ENCODE peak calls at places on chromosomes 1 and 21, in seven cellular contexts. Z is GM13977, C is uterus, G is nephron progenitor cell, T is fibroblast of lung, L is neural progenitor cell, J is sigmoid colon. X is an unnamed sample.

GRCh38 chr1:10146391-10146790 is 64.0 kb upstream of the KIF1B start:
- DNase-seq in Z (no peak), C (no peak), G (no peak), T (no peak), L (no peak), J (no peak), X (no peak)

GRCh38 chr1:157025321-157025720 is 20.2 kb downstream of the ARHGEF11 start:
- DNase-seq in Z (no peak), C (peak), G (no peak), T (no peak), L (no peak), J (no peak), X (no peak)

GRCh38 chr1:199273837-199274379 is 635.1 kb downstream of the PTPRC start:
- DNase-seq in Z (peak), C (no peak), G (no peak), T (peak), L (no peak), J (no peak), X (no peak)

GRCh38 chr1:103517380-103518047 is 8.0 kb upstream of the RNPC3 start:
- DNase-seq in Z (peak), C (no peak), G (no peak), T (peak), L (no peak), J (no peak), X (peak)

GRCh38 chr1:202945483-202945882 is 12.6 kb downstream of the ADIPOR1 start:
- DNase-seq in Z (no peak), C (no peak), G (no peak), T (no peak), L (no peak), J (no peak), X (no peak)

GRCh38 chr1:56374026-56374974 is 205.1 kb downstream of the PLPP3 start:
- DNase-seq in Z (no peak), C (no peak), G (no peak), T (peak), L (no peak), J (peak), X (no peak)

GRCh38 chr1:117210831-117211261 is at the start of gene VTCN1:
- DNase-seq in Z (no peak), C (no peak), G (no peak), T (no peak), L (no peak), J (no peak), X (no peak)

GRCh38 chr1:88655685-88656299 is 28.3 kb upstream of the PKN2 start:
- DNase-seq in Z (peak), C (no peak), G (no peak), T (peak), L (peak), J (no peak), X (peak)

GRCh38 chr1:33288976-33289857 is 31.7 kb downstream of the A3GALT2 start:
- DNase-seq in Z (no peak), C (peak), G (no peak), T (no peak), L (no peak), J (peak), X (no peak)

GRCh38 chr1:40929145-40929544 is 50.4 kb upstream of the CTPS1 start:
- DNase-seq in Z (no peak), C (no peak), G (no peak), T (peak), L (no peak), J (peak), X (no peak)

GRCh38 chr21:41631564-41632461 is 123.9 kb upstream of the TMPRSS2 start:
- DNase-seq in Z (no peak), C (no peak), G (no peak), T (peak), L (no peak), J (no peak), X (no peak)

GRCh38 chr1:59514061-59514909 is 217.4 kb downstream of the FGGY start:
- DNase-seq in Z (no peak), C (no peak), G (no peak), T (no peak), L (no peak), J (no peak), X (no peak)

GRCh38 chr1:162178432-162178831 is 108.9 kb downstream of the NOS1AP start:
- DNase-seq in Z (no peak), C (no peak), G (no peak), T (no peak), L (no peak), J (no peak), X (no peak)

GRCh38 chr1:117930484-117930883 is 945 bp downstream of the WDR3 start:
- DNase-seq in Z (no peak), C (no peak), G (no peak), T (peak), L (peak), J (no peak), X (no peak)

GRCh38 chr1:207698822-207699483 is 52.9 kb upstream of the CD46 start:
- DNase-seq in Z (no peak), C (peak), G (peak), T (peak), L (peak), J (no peak), X (no peak)

GRCh38 chr1:227894306-227894721 is 53.4 kb downstream of the WNT9A start:
- DNase-seq in Z (no peak), C (peak), G (no peak), T (no peak), L (no peak), J (no peak), X (no peak)

GRCh38 chr21:27526451-27526850 is 559.6 kb upstream of the ADAMTS5 start:
- DNase-seq in Z (no peak), C (no peak), G (no peak), T (no peak), L (no peak), J (no peak), X (no peak)

GRCh38 chr1:30786264-30786991 is 28.9 kb upstream of the LAPTM5 start:
- DNase-seq in Z (no peak), C (no peak), G (no peak), T (no peak), L (peak), J (no peak), X (no peak)

GRCh38 chr1:246769306-246769705 is 45.1 kb downstream of the SCCPDH start:
- DNase-seq in Z (no peak), C (no peak), G (no peak), T (peak), L (no peak), J (peak), X (no peak)

GRCh38 chr1:54400321-54400720 is 5.9 kb downstream of the SSBP3 start:
- DNase-seq in Z (peak), C (no peak), G (no peak), T (no peak), L (no peak), J (no peak), X (peak)

GRCh38 chr1:44853201-44853600 is 10.1 kb upstream of the PTCH2 start:
- DNase-seq in Z (no peak), C (no peak), G (no peak), T (no peak), L (no peak), J (no peak), X (no peak)

DNA sequence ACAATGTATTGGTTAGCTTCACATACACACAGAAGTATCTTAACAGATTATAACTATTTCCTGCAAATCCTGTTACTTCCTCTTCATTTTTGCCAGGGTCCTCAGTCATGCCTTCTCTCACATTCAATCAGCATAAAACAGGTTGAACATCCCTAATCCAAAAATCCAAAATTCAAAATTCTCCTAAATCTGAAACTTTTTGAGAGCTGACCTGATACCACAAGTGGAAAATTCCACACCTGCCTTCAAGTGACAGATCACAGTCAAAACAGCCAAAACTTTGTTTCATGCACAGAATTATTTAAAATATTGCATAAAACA is 62.9 kb upstream of the FBXO28 start:
- DNase-seq in Z (no peak), C (no peak), G (no peak), T (no peak), L (no peak), J (no peak), X (no peak)
- TF ChIP-seq CTCF in Z (no peak), C (no peak), G (no peak), T (no peak), L (no peak), J (no peak), X (no peak)

DNA sequence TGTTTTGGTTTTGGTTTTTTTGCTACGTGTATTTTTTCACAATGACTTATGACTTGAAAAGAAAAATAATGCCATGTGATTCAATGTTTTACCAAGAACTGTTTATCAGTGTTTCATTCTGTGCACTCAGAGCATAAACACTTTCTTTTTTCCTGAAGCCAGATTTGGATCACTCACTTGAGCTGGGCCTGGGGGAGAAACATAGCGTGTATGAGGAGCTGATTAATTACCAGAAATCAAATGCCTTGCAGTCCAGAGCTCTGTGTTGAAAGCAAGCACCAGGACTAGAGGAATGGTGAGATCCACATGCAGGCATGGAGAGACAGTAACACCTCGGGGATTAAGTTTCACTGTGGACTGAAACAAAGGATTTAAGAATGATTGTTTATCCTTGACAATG is 642.1 kb upstream of the ADGRL2 start:
- DNase-seq in Z (no peak), C (no peak), G (no peak), T (peak), L (peak), J (no peak), X (no peak)
- TF ChIP-seq CTCF in Z (no peak), C (no peak), G (no peak), T (no peak), L (no peak), J (no peak), X (no peak)

GRCh38 chr1:229786974-229787610 is 161.0 kb downstream of the URB2 start:
- DNase-seq in Z (no peak), C (no peak), G (no peak), T (no peak), L (no peak), J (no peak), X (no peak)

GRCh38 chr1:229784834-229785233 is 158.8 kb downstream of the URB2 start:
- DNase-seq in Z (no peak), C (no peak), G (no peak), T (no peak), L (no peak), J (no peak), X (no peak)

GRCh38 chr1:229782469-229782868 is 156.4 kb downstream of the URB2 start:
- DNase-seq in Z (no peak), C (no peak), G (no peak), T (no peak), L (no peak), J (no peak), X (no peak)

GRCh38 chr1:229781453-229781852 is 155.4 kb downstream of the URB2 start:
- DNase-seq in Z (no peak), C (no peak), G (no peak), T (no peak), L (no peak), J (no peak), X (no peak)
- TF ChIP-seq CTCF in Z (peak), C (no peak), G (no peak), T (no peak), L (no peak), J (peak), X (no peak)

GRCh38 chr1:177274687-177275211 is 104.0 kb downstream of the BRINP2 start:
- DNase-seq in Z (no peak), C (peak), G (no peak), T (peak), L (no peak), J (peak), X (no peak)

DNA sequence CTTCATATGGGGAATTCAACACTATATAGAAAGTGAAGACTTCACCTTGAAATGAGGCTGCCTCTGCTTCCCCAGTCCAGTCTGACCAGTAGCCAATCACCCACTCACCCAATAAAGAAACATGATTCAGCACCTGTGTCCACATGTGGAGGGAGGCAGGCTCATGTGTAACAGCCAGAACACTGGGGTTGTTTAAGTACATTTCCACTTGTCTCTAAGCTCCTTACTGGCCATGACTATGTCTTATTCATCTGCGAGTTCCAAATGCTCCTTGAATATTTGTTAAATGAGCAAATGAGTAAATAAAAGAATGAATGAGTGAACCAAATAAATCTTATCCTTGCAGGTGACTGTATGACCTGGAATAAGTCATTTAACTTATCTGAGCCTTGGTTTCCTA is 100.1 kb downstream of the BRINP2 start:
- DNase-seq in Z (no peak), C (no peak), G (no peak), T (no peak), L (no peak), J (no peak), X (no peak)
- TF ChIP-seq CTCF in Z (no peak), C (no peak), G (no peak), T (no peak), L (no peak), J (no peak), X (no peak)